ENCODE peak calls at places on chromosome 10, in nine cellular contexts. B is LHCN-M2, V is NCI-H1436, T is osteocyte, H is caudate nucleus, C is astrocyte of the spinal cord, F is B cell, L is KBM-7, P is GM12864. M is an unnamed sample.

GRCh38 chr10:75465110-75465509 is 33.7 kb downstream of the LRMDA start:
- DNase-seq in B (no peak), V (no peak), T (no peak), H (no peak), C (no peak), F (no peak), L (peak), P (no peak), M (no peak)

GRCh38 chr10:13848530-13849425 is 262.0 kb downstream of the PRPF18 start:
- DNase-seq in B (no peak), V (no peak), T (no peak), H (no peak), C (no peak), F (no peak), L (no peak), P (no peak), M (no peak)

GRCh38 chr10:9147475-9147874 is 1093.0 kb downstream of the GATA3 start:
- DNase-seq in B (no peak), V (no peak), T (no peak), H (no peak), C (no peak), F (no peak), L (no peak), P (no peak), M (no peak)

GRCh38 chr10:31353574-31353973 is 34.6 kb downstream of the ZEB1 start:
- DNase-seq in B (peak), V (no peak), T (no peak), H (no peak), C (peak), F (peak), L (peak), P (peak), M (no peak)

GRCh38 chr10:108465871-108466641 is 1301.5 kb upstream of the SORCS1 start:
- DNase-seq in B (no peak), V (no peak), T (no peak), H (no peak), C (peak), F (peak), L (no peak), P (no peak), M (no peak)

GRCh38 chr10:86851329-86852207 is 95.1 kb downstream of the BMPR1A start:
- DNase-seq in B (peak), V (no peak), T (no peak), H (no peak), C (peak), F (no peak), L (no peak), P (no peak), M (no peak)

GRCh38 chr10:22475857-22476600 is 130.7 kb downstream of the SPAG6 start:
- DNase-seq in B (no peak), V (no peak), T (peak), H (peak), C (no peak), F (peak), L (peak), P (no peak), M (peak)

GRCh38 chr10:35335718-35336083 is 608 bp upstream of the CCNY start:
- DNase-seq in B (peak), V (no peak), T (no peak), H (no peak), C (no peak), F (no peak), L (peak), P (no peak), M (peak)

GRCh38 chr10:129725482-129725881 is 238.6 kb downstream of the EBF3 start:
- DNase-seq in B (no peak), V (no peak), T (peak), H (no peak), C (no peak), F (no peak), L (no peak), P (no peak), M (no peak)

GRCh38 chr10:77077546-77077945 is 560.1 kb downstream of the KCNMA1 start:
- DNase-seq in B (no peak), V (no peak), T (no peak), H (no peak), C (no peak), F (no peak), L (no peak), P (no peak), M (no peak)

GRCh38 chr10:114437456-114438292 is 33.4 kb upstream of the AFAP1L2 start:
- DNase-seq in B (peak), V (no peak), T (no peak), H (no peak), C (peak), F (no peak), L (peak), P (no peak), M (no peak)

GRCh38 chr10:119131512-119132240 is 27.8 kb downstream of the DENND10 start:
- DNase-seq in B (peak), V (no peak), T (no peak), H (no peak), C (peak), F (peak), L (peak), P (peak), M (no peak)

GRCh38 chr10:108582387-108582786 is 1340.9 kb downstream of the XPNPEP1 start:
- DNase-seq in B (no peak), V (no peak), T (no peak), H (no peak), C (peak), F (no peak), L (no peak), P (no peak), M (no peak)

GRCh38 chr10:8159628-8160165 is 105.2 kb downstream of the GATA3 start:
- DNase-seq in B (no peak), V (no peak), T (no peak), H (no peak), C (peak), F (no peak), L (no peak), P (no peak), M (no peak)

GRCh38 chr10:25206693-25207414 is 32.1 kb downstream of the GPR158 start:
- DNase-seq in B (no peak), V (no peak), T (no peak), H (no peak), C (no peak), F (no peak), L (no peak), P (no peak), M (peak)

GRCh38 chr10:93762979-93763391 is 5.2 kb downstream of the LGI1 start:
- DNase-seq in B (no peak), V (no peak), T (no peak), H (no peak), C (no peak), F (no peak), L (no peak), P (no peak), M (peak)

GRCh38 chr10:34916368-34916767 is 101.3 kb upstream of the PARD3 start:
- DNase-seq in B (peak), V (no peak), T (no peak), H (no peak), C (peak), F (no peak), L (no peak), P (no peak), M (no peak)

GRCh38 chr10:119087271-119087897 is 6.8 kb upstream of the EIF3A start:
- DNase-seq in B (no peak), V (peak), T (no peak), H (no peak), C (no peak), F (no peak), L (no peak), P (no peak), M (peak)

GRCh38 chr10:8128511-8128910 is 74.0 kb downstream of the GATA3 start:
- DNase-seq in B (no peak), V (no peak), T (no peak), H (no peak), C (no peak), F (no peak), L (no peak), P (no peak), M (no peak)

GRCh38 chr10:44858988-44859387 is 52.1 kb upstream of the TMEM72 start:
- DNase-seq in B (peak), V (no peak), T (no peak), H (no peak), C (no peak), F (no peak), L (no peak), P (no peak), M (no peak)

GRCh38 chr10:19767876-19768275 is 48.4 kb upstream of the PLXDC2 start:
- DNase-seq in B (no peak), V (no peak), T (no peak), H (no peak), C (no peak), F (no peak), L (no peak), P (no peak), M (peak)

GRCh38 chr10:32103721-32104120 is 47.5 kb upstream of the KIF5B start:
- DNase-seq in B (no peak), V (no peak), T (no peak), H (no peak), C (no peak), F (no peak), L (no peak), P (no peak), M (no peak)

GRCh38 chr10:37549054-37549453 is 308.4 kb downstream of the ZNF248 start:
- DNase-seq in B (no peak), V (no peak), T (no peak), H (no peak), C (no peak), F (no peak), L (peak), P (no peak), M (no peak)

GRCh38 chr10:75115137-75115536 is 3.7 kb downstream of the SAMD8 start:
- DNase-seq in B (peak), V (no peak), T (no peak), H (no peak), C (no peak), F (no peak), L (peak), P (no peak), M (no peak)

GRCh38 chr10:121092341-121093099 is 241.4 kb downstream of the WDR11 start:
- DNase-seq in B (peak), V (no peak), T (peak), H (no peak), C (peak), F (no peak), L (no peak), P (no peak), M (no peak)

GRCh38 chr10:34966440-34966839 is 123.7 kb downstream of the CUL2 start:
- DNase-seq in B (no peak), V (no peak), T (no peak), H (no peak), C (peak), F (no peak), L (no peak), P (no peak), M (no peak)

GRCh38 chr10:121266370-121266769 is 331.9 kb downstream of the FGFR2 start:
- DNase-seq in B (no peak), V (no peak), T (no peak), H (no peak), C (no peak), F (no peak), L (no peak), P (no peak), M (no peak)

GRCh38 chr10:102230861-102231356 is 4.8 kb downstream of the ELOVL3 start:
- DNase-seq in B (no peak), V (peak), T (no peak), H (no peak), C (peak), F (peak), L (no peak), P (no peak), M (peak)

GRCh38 chr10:21681156-21681555 is 147.1 kb downstream of the MLLT10 start:
- DNase-seq in B (no peak), V (no peak), T (no peak), H (no peak), C (no peak), F (no peak), L (no peak), P (no peak), M (no peak)

GRCh38 chr10:72928798-72929197 is 25.8 kb downstream of the PLA2G12B start:
- DNase-seq in B (no peak), V (no peak), T (no peak), H (no peak), C (no peak), F (no peak), L (no peak), P (no peak), M (no peak)

GRCh38 chr10:121608669-121609190 is 10.5 kb upstream of the FGFR2 start:
- DNase-seq in B (no peak), V (peak), T (no peak), H (no peak), C (no peak), F (peak), L (peak), P (no peak), M (peak)

GRCh38 chr10:29105516-29106215 is 183.2 kb upstream of the LYZL1 start:
- DNase-seq in B (no peak), V (no peak), T (no peak), H (no peak), C (peak), F (no peak), L (no peak), P (no peak), M (no peak)

GRCh38 chr10:93218386-93218785 is 144.7 kb downstream of the CYP26A1 start:
- DNase-seq in B (no peak), V (no peak), T (peak), H (no peak), C (no peak), F (no peak), L (no peak), P (no peak), M (peak)

GRCh38 chr10:101297901-101298451 is 56.0 kb upstream of the BTRC start:
- DNase-seq in B (peak), V (peak), T (peak), H (no peak), C (peak), F (peak), L (peak), P (peak), M (peak)

GRCh38 chr10:110209399-110209925 is 2.1 kb downstream of the MXI1 start:
- DNase-seq in B (peak), V (peak), T (no peak), H (peak), C (peak), F (peak), L (peak), P (no peak), M (peak)

GRCh38 chr10:68171539-68172080 is 60.3 kb downstream of the ATOH7 start:
- DNase-seq in B (no peak), V (no peak), T (no peak), H (no peak), C (no peak), F (no peak), L (no peak), P (no peak), M (no peak)